ENCODE peak calls at places on chromosome 19, in nine cellular contexts. One of them, this sample, is unnamed.
A peak's percentile ranks its signal among the peaks of the same experiment; 100 is the strongest.

GRCh38 chr19:6221220-6221877 is 58.4 kb downstream of the MLLT1 start:
- DNase-seq in lung microvascular endothelial cell: no peak
- DNase-seq in Right ventricle myocardium superior: no peak
- DNase-seq in amniotic stem cell: no peak
- DNase-seq in head of caudate nucleus: no peak
- DNase-seq in T-helper 17 cell: no peak
- DNase-seq in stimulated activated CD4-positive, alpha-beta T cell treated with anti-CD3 and anti-CD28 coated beads, Interleukin-1b, Interleukin-23, amount 100 ng/mL, for 4 hours: no peak
- DNase-seq in CD4-positive, alpha-beta T cell: no peak
- DNase-seq in AG09319: no peak
- DNase-seq in this sample: no peak

GRCh38 chr19:10078329-10078728 is 7.8 kb upstream of the SHFL start:
- DNase-seq in lung microvascular endothelial cell: no peak
- DNase-seq in Right ventricle myocardium superior: no peak
- DNase-seq in amniotic stem cell: no peak
- DNase-seq in head of caudate nucleus: no peak
- DNase-seq in T-helper 17 cell: no peak
- DNase-seq in stimulated activated CD4-positive, alpha-beta T cell treated with anti-CD3 and anti-CD28 coated beads, Interleukin-1b, Interleukin-23, amount 100 ng/mL, for 4 hours: no peak
- DNase-seq in CD4-positive, alpha-beta T cell: no peak
- DNase-seq in AG09319: no peak
- DNase-seq in this sample: no peak

GRCh38 chr19:38684078-38684861 is 36.8 kb downstream of the ACTN4 start:
- DNase-seq in lung microvascular endothelial cell: peak; percentile 44
- DNase-seq in Right ventricle myocardium superior: no peak
- DNase-seq in amniotic stem cell: peak; percentile 69
- DNase-seq in head of caudate nucleus: no peak
- DNase-seq in T-helper 17 cell: peak; percentile 38
- DNase-seq in stimulated activated CD4-positive, alpha-beta T cell treated with anti-CD3 and anti-CD28 coated beads, Interleukin-1b, Interleukin-23, amount 100 ng/mL, for 4 hours: no peak
- DNase-seq in CD4-positive, alpha-beta T cell: no peak
- DNase-seq in AG09319: peak; percentile 75
- DNase-seq in this sample: peak; percentile 98

GRCh38 chr19:53951947-53952346 is 10.8 kb upstream of the CACNG8 start:
- DNase-seq in lung microvascular endothelial cell: no peak
- DNase-seq in Right ventricle myocardium superior: no peak
- DNase-seq in amniotic stem cell: no peak
- DNase-seq in head of caudate nucleus: no peak
- DNase-seq in T-helper 17 cell: no peak
- DNase-seq in stimulated activated CD4-positive, alpha-beta T cell treated with anti-CD3 and anti-CD28 coated beads, Interleukin-1b, Interleukin-23, amount 100 ng/mL, for 4 hours: no peak
- DNase-seq in CD4-positive, alpha-beta T cell: no peak
- DNase-seq in AG09319: no peak
- DNase-seq in this sample: no peak

GRCh38 chr19:14715841-14716240 is 26.0 kb downstream of the ZNF333 start:
- DNase-seq in lung microvascular endothelial cell: no peak
- DNase-seq in Right ventricle myocardium superior: no peak
- DNase-seq in amniotic stem cell: no peak
- DNase-seq in head of caudate nucleus: no peak
- DNase-seq in T-helper 17 cell: no peak
- DNase-seq in stimulated activated CD4-positive, alpha-beta T cell treated with anti-CD3 and anti-CD28 coated beads, Interleukin-1b, Interleukin-23, amount 100 ng/mL, for 4 hours: no peak
- DNase-seq in CD4-positive, alpha-beta T cell: no peak
- DNase-seq in AG09319: no peak
- DNase-seq in this sample: no peak

GRCh38 chr19:47890865-47891621 is 4.9 kb upstream of the SULT2A1 start:
- DNase-seq in lung microvascular endothelial cell: no peak
- DNase-seq in Right ventricle myocardium superior: no peak
- DNase-seq in amniotic stem cell: no peak
- DNase-seq in head of caudate nucleus: no peak
- DNase-seq in T-helper 17 cell: no peak
- DNase-seq in stimulated activated CD4-positive, alpha-beta T cell treated with anti-CD3 and anti-CD28 coated beads, Interleukin-1b, Interleukin-23, amount 100 ng/mL, for 4 hours: no peak
- DNase-seq in CD4-positive, alpha-beta T cell: no peak
- DNase-seq in AG09319: no peak
- DNase-seq in this sample: no peak

GRCh38 chr19:31612873-31613272 is 263.6 kb upstream of the TSHZ3 start:
- DNase-seq in lung microvascular endothelial cell: no peak
- DNase-seq in Right ventricle myocardium superior: no peak
- DNase-seq in amniotic stem cell: no peak
- DNase-seq in head of caudate nucleus: no peak
- DNase-seq in T-helper 17 cell: no peak
- DNase-seq in stimulated activated CD4-positive, alpha-beta T cell treated with anti-CD3 and anti-CD28 coated beads, Interleukin-1b, Interleukin-23, amount 100 ng/mL, for 4 hours: no peak
- DNase-seq in CD4-positive, alpha-beta T cell: no peak
- DNase-seq in AG09319: no peak
- DNase-seq in this sample: no peak

GRCh38 chr19:41433171-41433570 is 6.0 kb upstream of the B3GNT8 start:
- DNase-seq in lung microvascular endothelial cell: no peak
- DNase-seq in Right ventricle myocardium superior: peak; percentile 48
- DNase-seq in amniotic stem cell: no peak
- DNase-seq in head of caudate nucleus: no peak
- DNase-seq in T-helper 17 cell: no peak
- DNase-seq in stimulated activated CD4-positive, alpha-beta T cell treated with anti-CD3 and anti-CD28 coated beads, Interleukin-1b, Interleukin-23, amount 100 ng/mL, for 4 hours: no peak
- DNase-seq in CD4-positive, alpha-beta T cell: no peak
- DNase-seq in AG09319: no peak
- DNase-seq in this sample: no peak

GRCh38 chr19:46036745-46037126 is 4.1 kb downstream of the IGFL4 start:
- DNase-seq in lung microvascular endothelial cell: no peak
- DNase-seq in Right ventricle myocardium superior: no peak
- DNase-seq in amniotic stem cell: no peak
- DNase-seq in head of caudate nucleus: no peak
- DNase-seq in T-helper 17 cell: no peak
- DNase-seq in stimulated activated CD4-positive, alpha-beta T cell treated with anti-CD3 and anti-CD28 coated beads, Interleukin-1b, Interleukin-23, amount 100 ng/mL, for 4 hours: no peak
- DNase-seq in CD4-positive, alpha-beta T cell: no peak
- DNase-seq in AG09319: no peak
- DNase-seq in this sample: no peak

GRCh38 chr19:31656507-31656906 is 307.3 kb upstream of the TSHZ3 start:
- DNase-seq in lung microvascular endothelial cell: no peak
- DNase-seq in Right ventricle myocardium superior: no peak
- DNase-seq in amniotic stem cell: no peak
- DNase-seq in head of caudate nucleus: peak; percentile 53
- DNase-seq in T-helper 17 cell: no peak
- DNase-seq in stimulated activated CD4-positive, alpha-beta T cell treated with anti-CD3 and anti-CD28 coated beads, Interleukin-1b, Interleukin-23, amount 100 ng/mL, for 4 hours: no peak
- DNase-seq in CD4-positive, alpha-beta T cell: no peak
- DNase-seq in AG09319: no peak
- DNase-seq in this sample: no peak

GRCh38 chr19:57559008-57559403 is 657 bp downstream of the ZNF550 start:
- DNase-seq in lung microvascular endothelial cell: no peak
- DNase-seq in Right ventricle myocardium superior: peak; percentile 46
- DNase-seq in amniotic stem cell: no peak
- DNase-seq in head of caudate nucleus: no peak
- DNase-seq in T-helper 17 cell: no peak
- DNase-seq in stimulated activated CD4-positive, alpha-beta T cell treated with anti-CD3 and anti-CD28 coated beads, Interleukin-1b, Interleukin-23, amount 100 ng/mL, for 4 hours: no peak
- DNase-seq in CD4-positive, alpha-beta T cell: no peak
- DNase-seq in AG09319: no peak
- DNase-seq in this sample: peak; percentile 64

GRCh38 chr19:46723023-46723461 is 6.1 kb upstream of the PRKD2 start:
- DNase-seq in lung microvascular endothelial cell: no peak
- DNase-seq in Right ventricle myocardium superior: peak; percentile 40
- DNase-seq in amniotic stem cell: no peak
- DNase-seq in head of caudate nucleus: no peak
- DNase-seq in T-helper 17 cell: no peak
- DNase-seq in stimulated activated CD4-positive, alpha-beta T cell treated with anti-CD3 and anti-CD28 coated beads, Interleukin-1b, Interleukin-23, amount 100 ng/mL, for 4 hours: no peak
- DNase-seq in CD4-positive, alpha-beta T cell: no peak
- DNase-seq in AG09319: no peak
- DNase-seq in this sample: no peak

GRCh38 chr19:47157455-47158321 is 27.1 kb downstream of the SAE1 start:
- DNase-seq in lung microvascular endothelial cell: peak; percentile 91
- DNase-seq in Right ventricle myocardium superior: peak; percentile 57
- DNase-seq in amniotic stem cell: no peak
- DNase-seq in head of caudate nucleus: no peak
- DNase-seq in T-helper 17 cell: peak; percentile 15
- DNase-seq in stimulated activated CD4-positive, alpha-beta T cell treated with anti-CD3 and anti-CD28 coated beads, Interleukin-1b, Interleukin-23, amount 100 ng/mL, for 4 hours: peak; percentile 22
- DNase-seq in CD4-positive, alpha-beta T cell: peak; percentile 30
- DNase-seq in AG09319: no peak
- DNase-seq in this sample: peak; percentile 92

GRCh38 chr19:17475541-17476115 is 5.3 kb downstream of the SLC27A1 start:
- DNase-seq in lung microvascular endothelial cell: no peak
- DNase-seq in Right ventricle myocardium superior: peak; percentile 84
- DNase-seq in amniotic stem cell: no peak
- DNase-seq in head of caudate nucleus: peak; percentile 89
- DNase-seq in T-helper 17 cell: no peak
- DNase-seq in stimulated activated CD4-positive, alpha-beta T cell treated with anti-CD3 and anti-CD28 coated beads, Interleukin-1b, Interleukin-23, amount 100 ng/mL, for 4 hours: no peak
- DNase-seq in CD4-positive, alpha-beta T cell: no peak
- DNase-seq in AG09319: no peak
- DNase-seq in this sample: peak; percentile 88

GRCh38 chr19:56712609-56713008 is 41.1 kb upstream of the ZNF835 start:
- DNase-seq in lung microvascular endothelial cell: no peak
- DNase-seq in Right ventricle myocardium superior: no peak
- DNase-seq in amniotic stem cell: no peak
- DNase-seq in head of caudate nucleus: peak; percentile 72
- DNase-seq in T-helper 17 cell: no peak
- DNase-seq in stimulated activated CD4-positive, alpha-beta T cell treated with anti-CD3 and anti-CD28 coated beads, Interleukin-1b, Interleukin-23, amount 100 ng/mL, for 4 hours: no peak
- DNase-seq in CD4-positive, alpha-beta T cell: no peak
- DNase-seq in AG09319: no peak
- DNase-seq in this sample: no peak

GRCh38 chr19:1106841-1107654 is 3.3 kb downstream of the GPX4 start:
- DNase-seq in lung microvascular endothelial cell: no peak
- DNase-seq in Right ventricle myocardium superior: no peak
- DNase-seq in amniotic stem cell: no peak
- DNase-seq in head of caudate nucleus: no peak
- DNase-seq in T-helper 17 cell: no peak
- DNase-seq in stimulated activated CD4-positive, alpha-beta T cell treated with anti-CD3 and anti-CD28 coated beads, Interleukin-1b, Interleukin-23, amount 100 ng/mL, for 4 hours: no peak
- DNase-seq in CD4-positive, alpha-beta T cell: no peak
- DNase-seq in AG09319: no peak
- DNase-seq in this sample: peak; percentile 74

GRCh38 chr19:45440873-45441654 is 17.3 kb upstream of the ERCC1 start:
- DNase-seq in lung microvascular endothelial cell: no peak
- DNase-seq in Right ventricle myocardium superior: no peak
- DNase-seq in amniotic stem cell: no peak
- DNase-seq in head of caudate nucleus: no peak
- DNase-seq in T-helper 17 cell: no peak
- DNase-seq in stimulated activated CD4-positive, alpha-beta T cell treated with anti-CD3 and anti-CD28 coated beads, Interleukin-1b, Interleukin-23, amount 100 ng/mL, for 4 hours: no peak
- DNase-seq in CD4-positive, alpha-beta T cell: no peak
- DNase-seq in AG09319: no peak
- DNase-seq in this sample: peak; percentile 69

GRCh38 chr19:2332341-2333026 is 4.0 kb downstream of the SPPL2B start:
- DNase-seq in lung microvascular endothelial cell: peak; percentile 61
- DNase-seq in Right ventricle myocardium superior: peak; percentile 58
- DNase-seq in amniotic stem cell: no peak
- DNase-seq in head of caudate nucleus: no peak
- DNase-seq in T-helper 17 cell: no peak
- DNase-seq in stimulated activated CD4-positive, alpha-beta T cell treated with anti-CD3 and anti-CD28 coated beads, Interleukin-1b, Interleukin-23, amount 100 ng/mL, for 4 hours: no peak
- DNase-seq in CD4-positive, alpha-beta T cell: peak; percentile 28
- DNase-seq in AG09319: no peak
- DNase-seq in this sample: no peak

GRCh38 chr19:13788991-13789390 is 6.3 kb upstream of the ZSWIM4 start:
- DNase-seq in lung microvascular endothelial cell: no peak
- DNase-seq in Right ventricle myocardium superior: peak; percentile 61
- DNase-seq in amniotic stem cell: no peak
- DNase-seq in head of caudate nucleus: no peak
- DNase-seq in T-helper 17 cell: no peak
- DNase-seq in stimulated activated CD4-positive, alpha-beta T cell treated with anti-CD3 and anti-CD28 coated beads, Interleukin-1b, Interleukin-23, amount 100 ng/mL, for 4 hours: no peak
- DNase-seq in CD4-positive, alpha-beta T cell: peak; percentile 5
- DNase-seq in AG09319: no peak
- DNase-seq in this sample: peak; percentile 49

GRCh38 chr19:47422417-47423163 is 3.3 kb upstream of the MEIS3 start:
- DNase-seq in lung microvascular endothelial cell: no peak
- DNase-seq in Right ventricle myocardium superior: no peak
- DNase-seq in amniotic stem cell: no peak
- DNase-seq in head of caudate nucleus: no peak
- DNase-seq in T-helper 17 cell: no peak
- DNase-seq in stimulated activated CD4-positive, alpha-beta T cell treated with anti-CD3 and anti-CD28 coated beads, Interleukin-1b, Interleukin-23, amount 100 ng/mL, for 4 hours: no peak
- DNase-seq in CD4-positive, alpha-beta T cell: no peak
- DNase-seq in AG09319: no peak
- DNase-seq in this sample: no peak

GRCh38 chr19:2578391-2578826 is 102.5 kb downstream of the GADD45B start:
- DNase-seq in lung microvascular endothelial cell: peak; percentile 77
- DNase-seq in Right ventricle myocardium superior: peak; percentile 61
- DNase-seq in amniotic stem cell: peak; percentile 9
- DNase-seq in head of caudate nucleus: no peak
- DNase-seq in T-helper 17 cell: no peak
- DNase-seq in stimulated activated CD4-positive, alpha-beta T cell treated with anti-CD3 and anti-CD28 coated beads, Interleukin-1b, Interleukin-23, amount 100 ng/mL, for 4 hours: no peak
- DNase-seq in CD4-positive, alpha-beta T cell: no peak
- DNase-seq in AG09319: no peak
- DNase-seq in this sample: peak; percentile 87

GRCh38 chr19:33261511-33262192 is 36.0 kb upstream of the SLC7A10 start:
- DNase-seq in lung microvascular endothelial cell: no peak
- DNase-seq in Right ventricle myocardium superior: peak; percentile 43
- DNase-seq in amniotic stem cell: no peak
- DNase-seq in head of caudate nucleus: no peak
- DNase-seq in T-helper 17 cell: no peak
- DNase-seq in stimulated activated CD4-positive, alpha-beta T cell treated with anti-CD3 and anti-CD28 coated beads, Interleukin-1b, Interleukin-23, amount 100 ng/mL, for 4 hours: no peak
- DNase-seq in CD4-positive, alpha-beta T cell: no peak
- DNase-seq in AG09319: no peak
- DNase-seq in this sample: no peak

This sample was measured in M059J.